ENCODE peak calls at places on chromosomes 5 and 9, in nine cellular contexts. R, F, B, X, M, Z, S, N and P are unnamed samples.

GRCh38 chr5:169970911-169971436 is 9.3 kb downstream of the INSYN2B start:
- DNase-seq in S (peak), N (no peak), B (peak), R (no peak), Z (no peak), M (peak), F (peak), X (peak), P (peak)

GRCh38 chr9:97440160-97440559 is 28.3 kb downstream of the TDRD7 start:
- DNase-seq in R (no peak), Z (no peak), X (no peak), M (no peak), S (no peak), F (no peak), N (no peak), B (no peak), P (no peak)

GRCh38 chr5:120644516-120644915 is 180.4 kb downstream of the PRR16 start:
- DNase-seq in Z (no peak), S (no peak), F (no peak), R (no peak), B (no peak), X (peak), M (no peak), N (no peak), P (peak)

GRCh38 chr9:10873999-10874398 is 261.2 kb upstream of the PTPRD start:
- DNase-seq in R (no peak), B (no peak), Z (no peak), N (no peak), S (no peak), M (no peak), F (no peak), X (no peak), P (no peak)

GRCh38 chr5:181163487-181164075 is 16.2 kb downstream of the OR2V2 start:
- DNase-seq in S (peak), Z (no peak), X (no peak), R (no peak), M (no peak), N (no peak), B (peak), F (no peak), P (no peak)

GRCh38 chr9:93261281-93261680 is 77.3 kb downstream of the WNK2 start:
- DNase-seq in X (no peak), R (peak), Z (no peak), B (peak), N (no peak), S (no peak), M (no peak), F (no peak), P (no peak)

GRCh38 chr5:139795074-139796001 is at the start of gene PSD2:
- DNase-seq in N (peak), M (peak), X (peak), R (no peak), Z (no peak), B (peak), S (no peak), F (no peak), P (peak)

GRCh38 chr5:145760660-145761059 is 74.5 kb downstream of the PRELID2 start:
- DNase-seq in Z (no peak), R (no peak), B (no peak), F (no peak), N (no peak), X (no peak), M (no peak), S (no peak), P (no peak)

GRCh38 chr5:1476181-1476966 is 31.1 kb upstream of the SLC6A3 start:
- DNase-seq in S (no peak), M (no peak), B (no peak), F (no peak), N (no peak), Z (no peak), R (no peak), X (no peak), P (no peak)

GRCh38 chr9:545480-545879 is 296.0 kb upstream of the DMRT1 start:
- DNase-seq in M (no peak), R (no peak), F (no peak), S (no peak), N (no peak), Z (no peak), X (peak), B (no peak), P (no peak)

GRCh38 chr5:482506-482905 is 39.5 kb downstream of the EXOC3 start:
- DNase-seq in S (no peak), F (no peak), M (no peak), X (no peak), N (no peak), B (no peak), R (no peak), Z (no peak), P (no peak)

GRCh38 chr9:136545065-136545965 is 533 bp downstream of the NOTCH1 start:
- DNase-seq in S (no peak), N (peak), F (no peak), R (no peak), Z (no peak), M (no peak), B (no peak), X (no peak), P (no peak)

GRCh38 chr5:127875235-127876021 is 172.2 kb downstream of the CCDC192 start:
- DNase-seq in R (no peak), S (peak), X (peak), B (peak), F (peak), Z (no peak), M (peak), N (peak), P (peak)

DNA sequence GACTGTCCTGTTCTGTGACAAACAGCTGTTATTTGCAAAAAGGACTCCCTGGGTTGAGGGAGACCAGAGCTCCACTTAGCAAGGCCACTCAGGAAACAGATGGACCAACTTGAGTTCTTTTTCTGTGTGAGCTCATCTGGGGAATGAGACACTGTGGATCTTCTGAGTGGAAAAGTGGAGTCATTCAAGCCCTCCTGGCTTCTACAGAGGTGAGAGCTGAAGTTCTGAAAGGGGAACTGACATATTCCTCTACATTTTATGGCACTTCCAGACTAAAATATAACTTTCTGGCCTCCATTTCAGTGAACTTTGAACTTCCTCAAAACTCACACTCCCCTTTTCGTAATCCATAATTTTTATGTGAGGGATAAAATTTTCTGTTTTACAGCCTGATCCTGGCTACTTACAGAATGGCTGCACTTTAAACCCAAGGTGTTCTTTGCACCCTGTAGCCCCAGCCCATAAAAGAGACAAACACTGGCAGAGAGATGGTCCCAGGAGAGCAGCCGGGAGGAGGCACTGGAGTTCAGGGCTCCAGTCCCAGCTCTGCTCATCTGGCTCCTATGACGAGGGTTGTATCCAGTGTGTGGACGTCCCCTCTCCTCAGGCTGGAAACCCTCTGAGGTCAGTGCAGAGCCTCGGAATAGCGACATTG is 10.8 kb downstream of the SPAAR start:
- DNase-seq in R (no peak), Z (no peak), S (no peak), B (no peak), N (no peak), X (no peak), M (no peak), F (no peak), P (no peak)
- TF ChIP-seq CTCF in R (no peak), Z (no peak), S (no peak), B (no peak), N (no peak), X (no peak), M (no peak), F (no peak), P (no peak)

GRCh38 chr5:78056901-78057514 is 237.5 kb downstream of the AP3B1 start:
- DNase-seq in N (no peak), M (no peak), X (no peak), S (no peak), R (no peak), F (no peak), B (no peak), Z (no peak), P (no peak)
- TF ChIP-seq CTCF in N (no peak), M (no peak), X (peak), S (no peak), R (no peak), F (peak), B (peak), Z (no peak), P (no peak)

GRCh38 chr9:12818431-12819000 is 43.7 kb downstream of the LURAP1L start:
- DNase-seq in B (peak), Z (no peak), X (no peak), M (no peak), N (no peak), F (peak), S (peak), R (no peak), P (peak)
- TF ChIP-seq CTCF in B (no peak), Z (no peak), X (no peak), M (no peak), N (no peak), F (no peak), S (peak), R (no peak), P (no peak)

GRCh38 chr9:133342570-133342969 is 5.4 kb downstream of the MED22 start:
- DNase-seq in S (no peak), R (no peak), M (no peak), N (no peak), F (no peak), X (no peak), B (peak), Z (no peak), P (no peak)

GRCh38 chr9:133340256-133340655 is 4.3 kb upstream of the SURF6 start:
- DNase-seq in B (no peak), M (no peak), R (no peak), N (no peak), X (no peak), S (no peak), F (no peak), Z (no peak), P (no peak)

GRCh38 chr9:133340916-133341315 is 4.9 kb upstream of the SURF6 start:
- DNase-seq in N (no peak), X (no peak), R (no peak), Z (no peak), F (no peak), S (no peak), M (no peak), B (no peak), P (no peak)

GRCh38 chr9:133341369-133342082 is 5.5 kb upstream of the SURF6 start:
- DNase-seq in R (no peak), S (no peak), Z (no peak), X (no peak), N (no peak), M (no peak), B (no peak), F (no peak), P (no peak)

DNA sequence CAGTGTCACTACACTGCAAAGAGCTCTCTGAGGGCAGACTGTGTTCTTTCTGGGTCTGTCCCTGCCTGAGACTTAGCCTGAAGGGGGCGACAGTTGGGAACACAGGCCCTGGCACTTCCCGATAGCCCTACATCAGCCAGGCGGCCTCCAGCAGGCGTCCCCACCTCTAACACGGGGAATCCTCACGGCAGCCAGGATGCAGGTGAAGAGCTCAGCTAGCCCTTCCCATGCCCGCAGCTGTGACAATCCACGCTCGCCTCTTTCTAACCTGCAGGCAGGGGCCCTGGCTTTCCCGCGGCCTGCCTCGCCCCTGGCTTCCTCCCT is 5.9 kb downstream of the MED22 start:
- DNase-seq in S (no peak), F (no peak), M (no peak), Z (no peak), B (peak), X (no peak), R (no peak), N (no peak), P (no peak)
- TF ChIP-seq CTCF in S (no peak), F (peak), M (no peak), Z (no peak), B (peak), X (peak), R (no peak), N (no peak), P (peak)

GRCh38 chr5:43042176-43042625 is 2.1 kb upstream of the ANXA2R start:
- DNase-seq in R (no peak), M (no peak), B (peak), S (peak), Z (peak), N (peak), X (peak), F (peak), P (peak)

GRCh38 chr5:43041669-43042175 is 1.6 kb upstream of the ANXA2R start:
- DNase-seq in S (peak), M (no peak), Z (no peak), B (no peak), F (peak), N (no peak), R (no peak), X (peak), P (peak)

GRCh38 chr5:43040287-43041098 is at the start of gene ANXA2R:
- DNase-seq in R (peak), M (peak), F (peak), S (peak), X (peak), Z (peak), B (peak), N (peak), P (no peak)

GRCh38 chr5:43039468-43040286 is 442 bp downstream of the ANXA2R start:
- DNase-seq in N (peak), S (peak), B (peak), X (peak), Z (no peak), F (peak), M (no peak), R (no peak), P (no peak)

GRCh38 chr5:43041131-43041668 is 1.1 kb upstream of the ANXA2R start:
- DNase-seq in S (no peak), M (no peak), Z (no peak), B (no peak), X (no peak), R (no peak), N (no peak), F (no peak), P (no peak)
- TF ChIP-seq CTCF in S (no peak), M (no peak), Z (no peak), B (no peak), X (no peak), R (no peak), N (no peak), F (no peak), P (no peak)

GRCh38 chr9:89096807-89097206 is 81.8 kb downstream of the SHC3 start:
- DNase-seq in R (no peak), Z (no peak), B (peak), S (no peak), X (no peak), N (no peak), F (no peak), M (no peak), P (no peak)
- TF ChIP-seq CTCF in R (no peak), Z (no peak), B (peak), S (no peak), X (no peak), N (no peak), F (no peak), M (no peak), P (no peak)